ENCODE peak calls at places on chromosomes 16 and 17, in four cellular contexts. J, P, V and S are unnamed samples.
A peak's percentile ranks its signal among the peaks of the same experiment; 100 is the strongest.

GRCh38 chr17:4998666-4999428 is 1.1 kb downstream of the KIF1C start:
- DNase-seq in P (no peak), J (peak; percentile 83), V (no peak), S (no peak)

GRCh38 chr17:73142763-73143395 is 21.9 kb upstream of the SSTR2 start:
- DNase-seq in V (no peak), P (no peak), J (no peak), S (no peak)

GRCh38 chr16:54928016-54928356 is 2.7 kb upstream of the IRX5 start:
- DNase-seq in V (no peak), J (no peak), P (peak; percentile 26), S (no peak)

GRCh38 chr17:9475259-9475658 is 100.4 kb downstream of the STX8 start:
- DNase-seq in J (no peak), V (no peak), P (no peak), S (no peak)

GRCh38 chr16:57493767-57494166 is 7.5 kb upstream of the DOK4 start:
- DNase-seq in P (no peak), V (no peak), J (peak; percentile 5), S (no peak)

GRCh38 chr17:45246861-45247428 is 14.9 kb downstream of the SPATA32 start:
- DNase-seq in P (peak; percentile 67), V (no peak), J (peak; percentile 96), S (no peak)

GRCh38 chr16:47571049-47571448 is 109.9 kb downstream of the PHKB start:
- DNase-seq in J (no peak), V (no peak), P (no peak), S (no peak)

GRCh38 chr17:50425682-50426471 is at the start of gene ACSF2:
- DNase-seq in V (peak; percentile 63), P (peak; percentile 37), J (peak; percentile 92), S (peak; percentile 19)

GRCh38 chr17:55398689-55399088 is 22.9 kb downstream of the MMD start:
- DNase-seq in V (no peak), J (no peak), P (no peak), S (no peak)